ENCODE peak calls at places on chromosome 14, in eight cellular contexts. O is epithelial cell of proximal tubule, I is fibroblast of mammary gland, K is RWPE1, T is Calu3, P is epithelial cell of esophagus, X is neural progenitor cell, C is heart right ventricle. B is an unnamed sample.

GRCh38 chr14:37466003-37466622 is 128.9 kb downstream of the FOXA1 start:
- DNase-seq in O (no peak), I (no peak), K (no peak), T (no peak), P (peak), X (no peak), C (no peak), B (no peak)

GRCh38 chr14:99389171-99389826 is 91.4 kb downstream of the SETD3 start:
- DNase-seq in O (no peak), I (peak), K (peak), T (peak), P (peak), X (peak), C (peak), B (no peak)

GRCh38 chr14:59829469-59829868 is 41.1 kb downstream of the RTN1 start:
- DNase-seq in O (no peak), I (no peak), K (no peak), T (no peak), P (no peak), X (no peak), C (no peak), B (no peak)

GRCh38 chr14:101508196-101508947 is 52.9 kb upstream of the DIO3 start:
- DNase-seq in O (no peak), I (no peak), K (no peak), T (no peak), P (no peak), X (no peak), C (no peak), B (peak)

GRCh38 chr14:67240168-67240932 is 885 bp upstream of the PALS1 start:
- DNase-seq in O (no peak), I (peak), K (peak), T (peak), P (peak), X (peak), C (peak), B (no peak)

GRCh38 chr14:90727082-90727481 is 89.1 kb downstream of the TTC7B start:
- DNase-seq in O (no peak), I (no peak), K (no peak), T (no peak), P (no peak), X (no peak), C (no peak), B (no peak)

GRCh38 chr14:72513994-72514659 is 379.8 kb downstream of the DPF3 start:
- DNase-seq in O (peak), I (peak), K (peak), T (peak), P (peak), X (peak), C (no peak), B (no peak)

GRCh38 chr14:21910260-21910659 is 236.6 kb upstream of the OR4E1 start:
- DNase-seq in O (no peak), I (no peak), K (no peak), T (no peak), P (no peak), X (no peak), C (no peak), B (no peak)

GRCh38 chr14:73462815-73463214 is 4.5 kb upstream of the NUMB start:
- DNase-seq in O (no peak), I (peak), K (no peak), T (no peak), P (no peak), X (no peak), C (no peak), B (no peak)

GRCh38 chr14:79281244-79282199 is 929.8 kb downstream of the DIO2 start:
- DNase-seq in O (no peak), I (no peak), K (no peak), T (no peak), P (no peak), X (peak), C (no peak), B (no peak)

GRCh38 chr14:94702629-94703028 is 67.3 kb downstream of the GSC start:
- DNase-seq in O (no peak), I (no peak), K (peak), T (no peak), P (peak), X (no peak), C (no peak), B (no peak)

GRCh38 chr14:68401855-68402254 is 391.0 kb downstream of the ZFP36L1 start:
- DNase-seq in O (no peak), I (no peak), K (no peak), T (no peak), P (no peak), X (no peak), C (no peak), B (no peak)

GRCh38 chr14:30227436-30227835 is 299.8 kb upstream of the PRKD1 start:
- DNase-seq in O (no peak), I (peak), K (no peak), T (no peak), P (no peak), X (no peak), C (peak), B (no peak)

GRCh38 chr14:48974994-48975393 is 611.2 kb downstream of the RPS29 start:
- DNase-seq in O (no peak), I (no peak), K (no peak), T (no peak), P (no peak), X (no peak), C (no peak), B (no peak)

GRCh38 chr14:21825147-21825743 is 151.6 kb upstream of the OR4E1 start:
- DNase-seq in O (no peak), I (peak), K (peak), T (peak), P (peak), X (peak), C (no peak), B (no peak)

GRCh38 chr14:75927564-75928087 is 54.2 kb downstream of the TGFB3 start:
- DNase-seq in O (no peak), I (no peak), K (no peak), T (no peak), P (no peak), X (no peak), C (no peak), B (no peak)

GRCh38 chr14:56195727-56196126 is 77.5 kb downstream of the PELI2 start:
- DNase-seq in O (no peak), I (peak), K (no peak), T (no peak), P (no peak), X (no peak), C (no peak), B (no peak)

GRCh38 chr14:105100931-105101330 is 35.7 kb upstream of the GPR132 start:
- DNase-seq in O (no peak), I (no peak), K (no peak), T (no peak), P (no peak), X (no peak), C (no peak), B (no peak)

GRCh38 chr14:99968156-99968920 is 96.9 kb upstream of the EVL start:
- DNase-seq in O (no peak), I (peak), K (no peak), T (no peak), P (peak), X (no peak), C (no peak), B (no peak)

GRCh38 chr14:54147285-54147684 is 190.7 kb upstream of the BMP4 start:
- DNase-seq in O (no peak), I (peak), K (no peak), T (no peak), P (peak), X (no peak), C (no peak), B (no peak)

GRCh38 chr14:45650754-45651153 is 397.8 kb upstream of the MIS18BP1 start:
- DNase-seq in O (no peak), I (no peak), K (no peak), T (no peak), P (no peak), X (no peak), C (no peak), B (no peak)
- TF ChIP-seq CTCF in O (no peak), I (no peak), K (no peak), T (no peak), P (no peak), X (peak), C (no peak), B (no peak)

GRCh38 chr14:74478996-74479635 is 14.0 kb downstream of the NPC2 start:
- DNase-seq in O (no peak), I (peak), K (no peak), T (peak), P (peak), X (peak), C (no peak), B (no peak)
- TF ChIP-seq CTCF in O (peak), I (peak), K (peak), T (no peak), P (peak), X (peak), C (peak), B (peak)

GRCh38 chr14:61429316-61429715 is 107.9 kb downstream of the PRKCH start:
- DNase-seq in O (no peak), I (no peak), K (no peak), T (no peak), P (peak), X (no peak), C (no peak), B (no peak)

GRCh38 chr14:61428261-61428660 is 106.9 kb downstream of the PRKCH start:
- DNase-seq in O (no peak), I (no peak), K (no peak), T (no peak), P (no peak), X (no peak), C (no peak), B (no peak)

GRCh38 chr14:61433169-61433568 is 111.8 kb downstream of the PRKCH start:
- DNase-seq in O (no peak), I (no peak), K (no peak), T (no peak), P (peak), X (no peak), C (no peak), B (no peak)

GRCh38 chr14:61433822-61434221 is 112.4 kb downstream of the PRKCH start:
- DNase-seq in O (no peak), I (no peak), K (no peak), T (no peak), P (no peak), X (no peak), C (no peak), B (no peak)

GRCh38 chr14:61430066-61430757 is 108.8 kb downstream of the PRKCH start:
- DNase-seq in O (no peak), I (no peak), K (no peak), T (no peak), P (no peak), X (no peak), C (no peak), B (no peak)
- TF ChIP-seq CTCF in O (no peak), I (no peak), K (no peak), T (no peak), P (no peak), X (no peak), C (no peak), B (no peak)

GRCh38 chr14:23494223-23494622 is 24.7 kb downstream of the NGDN start:
- DNase-seq in O (no peak), I (peak), K (no peak), T (no peak), P (no peak), X (peak), C (no peak), B (no peak)
- TF ChIP-seq CTCF in O (no peak), I (no peak), K (no peak), T (no peak), P (no peak), X (no peak), C (no peak), B (no peak)

GRCh38 chr14:23285530-23286019 is 357 bp downstream of the HOMEZ start:
- DNase-seq in O (no peak), I (no peak), K (peak), T (no peak), P (no peak), X (no peak), C (no peak), B (no peak)

GRCh38 chr14:23284654-23285529 is 1.0 kb downstream of the HOMEZ start:
- DNase-seq in O (no peak), I (peak), K (peak), T (no peak), P (peak), X (no peak), C (no peak), B (no peak)

GRCh38 chr14:23286904-23287479 is 1.1 kb upstream of the HOMEZ start:
- DNase-seq in O (no peak), I (peak), K (no peak), T (no peak), P (peak), X (no peak), C (no peak), B (no peak)

GRCh38 chr14:23281247-23281646 is 4.7 kb downstream of the HOMEZ start:
- DNase-seq in O (no peak), I (no peak), K (no peak), T (no peak), P (no peak), X (no peak), C (no peak), B (no peak)

GRCh38 chr14:23286020-23286903 is at the start of gene HOMEZ:
- DNase-seq in O (peak), I (peak), K (peak), T (peak), P (peak), X (peak), C (peak), B (peak)
- TF ChIP-seq CTCF in O (peak), I (no peak), K (no peak), T (no peak), P (no peak), X (peak), C (peak), B (no peak)

B was measured in CD14-positive monocyte.